ENCODE peak calls at places on chromosome 21, in five cellular contexts. L, Y, M, R and T are unnamed samples.

GRCh38 chr21:36909901-36910561 is 56.4 kb downstream of the HLCS start:
- DNase-seq in Y (no peak), M (no peak), L (no peak), R (no peak), T (no peak)

GRCh38 chr21:15872236-15872635 is 142.5 kb downstream of the USP25 start:
- DNase-seq in M (no peak), R (no peak), L (no peak), Y (no peak), T (no peak)

GRCh38 chr21:45735259-45736000 is 91.9 kb downstream of the PCBP3 start:
- DNase-seq in L (no peak), R (no peak), Y (no peak), M (no peak), T (no peak)

GRCh38 chr21:41167348-41168342 is at the start of gene BACE2:
- DNase-seq in R (peak; percentile 88), Y (no peak), M (peak; percentile 10), L (peak; percentile 22), T (peak; percentile 72)

GRCh38 chr21:14383596-14384210 is 757 bp upstream of the HSPA13 start:
- DNase-seq in R (peak; percentile 10), M (peak; percentile 10), L (peak; percentile 12), Y (peak; percentile 34), T (peak; percentile 14)

GRCh38 chr21:32096411-32096810 is 182.4 kb downstream of the MIS18A start:
- DNase-seq in Y (peak; percentile 32), M (no peak), R (no peak), L (peak; percentile 18), T (peak; percentile 69)

GRCh38 chr21:34129039-34129891 is 55.9 kb downstream of the MRPS6 start:
- DNase-seq in M (peak; percentile 26), Y (peak; percentile 53), L (no peak), R (peak; percentile 75), T (peak; percentile 75)

GRCh38 chr21:44902268-44903053 is 18.2 kb downstream of the ITGB2 start:
- DNase-seq in L (no peak), R (no peak), Y (no peak), M (no peak), T (no peak)

GRCh38 chr21:45513003-45513706 is 29.1 kb downstream of the SLC19A1 start:
- DNase-seq in L (no peak), Y (no peak), R (no peak), M (no peak), T (no peak)

GRCh38 chr21:46035809-46036695 is 54.5 kb downstream of the COL6A1 start:
- DNase-seq in M (no peak), R (peak; percentile 81), Y (peak; percentile 9), L (no peak), T (no peak)

GRCh38 chr21:45151484-45152115 is 77.2 kb downstream of the ADARB1 start:
- DNase-seq in L (peak; percentile 28), M (no peak), R (no peak), Y (no peak), T (no peak)

GRCh38 chr21:18285379-18285778 is 40.7 kb downstream of the CHODL start:
- DNase-seq in Y (no peak), R (no peak), L (no peak), M (no peak), T (no peak)

GRCh38 chr21:25191141-25191540 is 416.1 kb downstream of the MRPL39 start:
- DNase-seq in Y (no peak), M (no peak), R (no peak), L (no peak), T (no peak)

GRCh38 chr21:37532868-37533780 is 166.6 kb downstream of the DYRK1A start:
- DNase-seq in L (no peak), M (no peak), R (no peak), Y (no peak), T (no peak)

GRCh38 chr21:46131721-46132651 is 23.4 kb downstream of the FTCD start:
- DNase-seq in Y (no peak), L (no peak), R (no peak), M (no peak), T (no peak)

GRCh38 chr21:45128613-45129226 is 54.3 kb downstream of the ADARB1 start:
- DNase-seq in M (peak; percentile 69), L (peak; percentile 79), R (peak; percentile 74), Y (peak; percentile 79), T (peak; percentile 57)

GRCh38 chr21:45880097-45881068 is 101.2 kb upstream of the COL6A1 start:
- DNase-seq in L (peak; percentile 76), M (peak; percentile 43), R (no peak), Y (peak; percentile 6), T (peak; percentile 86)

GRCh38 chr21:42614391-42614790 is 39.0 kb upstream of the PDE9A start:
- DNase-seq in L (no peak), Y (no peak), M (no peak), R (no peak), T (no peak)